ENCODE peak calls at places on chromosomes 11 and 22, in ten cellular contexts. N is Peyer's patch, S is fibroblast of lung, Q is T-helper 1 cell, R is tibial nerve, H is progenitor cell of endocrine pancreas, J is astrocyte of the cerebellum, D is amniotic stem cell, F is astrocyte of the spinal cord, V is immature natural killer cell. T is an unnamed sample.

GRCh38 chr22:24156146-24156914 is 25.0 kb upstream of the SUSD2 start:
- DNase-seq in N (peak), S (peak), Q (peak), R (no peak), H (no peak), J (no peak), D (peak), F (peak), V (peak), T (peak)

GRCh38 chr22:36358533-36359171 is 29.1 kb downstream of the MYH9 start:
- DNase-seq in N (no peak), S (peak), Q (no peak), R (no peak), H (no peak), J (no peak), D (no peak), F (no peak), V (no peak), T (peak)

GRCh38 chr11:17541330-17541885 is 2.8 kb downstream of the USH1C start:
- DNase-seq in N (no peak), S (no peak), Q (no peak), R (no peak), H (no peak), J (no peak), D (no peak), F (no peak), V (no peak), T (no peak)

GRCh38 chr11:47259178-47259977 is 1.6 kb downstream of the NR1H3 start:
- DNase-seq in N (no peak), S (peak), Q (no peak), R (no peak), H (no peak), J (no peak), D (no peak), F (peak), V (no peak), T (peak)

GRCh38 chr11:13221722-13222121 is 55.9 kb upstream of the BMAL1 start:
- DNase-seq in N (no peak), S (no peak), Q (no peak), R (no peak), H (no peak), J (no peak), D (no peak), F (no peak), V (no peak), T (no peak)

GRCh38 chr11:34478845-34479663 is 34.5 kb downstream of the ELF5 start:
- DNase-seq in N (no peak), S (no peak), Q (no peak), R (no peak), H (no peak), J (no peak), D (no peak), F (no peak), V (no peak), T (no peak)

GRCh38 chr11:47913569-47914244 is 65.6 kb upstream of the NUP160 start:
- DNase-seq in N (no peak), S (no peak), Q (no peak), R (no peak), H (no peak), J (no peak), D (no peak), F (no peak), V (no peak), T (no peak)

GRCh38 chr11:30919389-30920172 is 333.4 kb upstream of the MPPED2 start:
- DNase-seq in N (no peak), S (peak), Q (no peak), R (no peak), H (no peak), J (no peak), D (no peak), F (no peak), V (no peak), T (no peak)

GRCh38 chr11:121891134-121891533 is 224.9 kb downstream of the BLID start:
- DNase-seq in N (no peak), S (no peak), Q (no peak), R (no peak), H (no peak), J (no peak), D (no peak), F (no peak), V (no peak), T (no peak)

GRCh38 chr22:17260291-17260690 is 41.1 kb upstream of the ADA2 start:
- DNase-seq in N (no peak), S (no peak), Q (no peak), R (no peak), H (no peak), J (no peak), D (no peak), F (no peak), V (no peak), T (no peak)